ENCODE peak calls at places on chromosomes 7 and 10, in nine cellular contexts. T is GM06990, E is cardiac fibroblast, D is Calu3, S is epithelial cell of esophagus, O is MCF 10A, N is endothelial cell of umbilical vein, W is Peyer's patch, Q is A549. K is an unnamed sample.

GRCh38 chr7:106316947-106317346 is 32.2 kb upstream of the NAMPT start:
- DNase-seq in T (no peak), E (no peak), D (no peak), S (no peak), O (no peak), N (no peak), W (no peak), Q (no peak), K (no peak)

GRCh38 chr7:73799282-73800141 is 29.4 kb upstream of the CLDN3 start:
- DNase-seq in T (no peak), E (peak; percentile 4), D (no peak), S (peak; percentile 46), O (peak; percentile 33), N (no peak), W (peak; percentile 46), Q (peak; percentile 24), K (no peak)

GRCh38 chr7:124557587-124557986 is 208.0 kb downstream of the GPR37 start:
- DNase-seq in T (no peak), E (no peak), D (no peak), S (no peak), O (no peak), N (no peak), W (no peak), Q (no peak), K (no peak)

GRCh38 chr7:35386082-35386815 is 132.3 kb upstream of the TBX20 start:
- DNase-seq in T (no peak), E (no peak), D (no peak), S (no peak), O (no peak), N (no peak), W (no peak), Q (no peak), K (no peak)

GRCh38 chr7:44811093-44811492 is 14.6 kb downstream of the PPIA start:
- DNase-seq in T (no peak), E (no peak), D (peak; percentile 45), S (peak; percentile 83), O (peak; percentile 68), N (no peak), W (peak; percentile 58), Q (peak; percentile 52), K (peak; percentile 55)

GRCh38 chr7:25795824-25796235 is 356.2 kb upstream of the NFE2L3 start:
- DNase-seq in T (no peak), E (peak; percentile 29), D (no peak), S (peak; percentile 3), O (peak; percentile 8), N (no peak), W (no peak), Q (no peak), K (peak; percentile 77)

GRCh38 chr7:125654076-125654475 is 724.5 kb upstream of the POT1 start:
- DNase-seq in T (no peak), E (no peak), D (no peak), S (no peak), O (no peak), N (no peak), W (no peak), Q (no peak), K (no peak)

GRCh38 chr7:98049034-98049433 is 57.6 kb upstream of the LMTK2 start:
- DNase-seq in T (no peak), E (no peak), D (peak; percentile 60), S (peak; percentile 97), O (peak; percentile 91), N (no peak), W (no peak), Q (no peak), K (no peak)

GRCh38 chr7:135584362-135585353 is 26.9 kb downstream of the NUP205 start:
- DNase-seq in T (no peak), E (peak; percentile 53), D (no peak), S (peak; percentile 46), O (no peak), N (no peak), W (no peak), Q (no peak), K (peak; percentile 35)

GRCh38 chr10:1569208-1569607 is 168.1 kb downstream of the ADARB2 start:
- DNase-seq in T (no peak), E (no peak), D (no peak), S (no peak), O (no peak), N (no peak), W (no peak), Q (no peak), K (no peak)

GRCh38 chr10:102500621-102501149 is 1.8 kb downstream of the ACTR1A start:
- DNase-seq in T (no peak), E (no peak), D (no peak), S (no peak), O (no peak), N (no peak), W (no peak), Q (no peak), K (no peak)

GRCh38 chr7:98880485-98880884 is 2.2 kb downstream of the TRRAP start:
- DNase-seq in T (no peak), E (no peak), D (no peak), S (no peak), O (no peak), N (no peak), W (no peak), Q (no peak), K (no peak)

DNA sequence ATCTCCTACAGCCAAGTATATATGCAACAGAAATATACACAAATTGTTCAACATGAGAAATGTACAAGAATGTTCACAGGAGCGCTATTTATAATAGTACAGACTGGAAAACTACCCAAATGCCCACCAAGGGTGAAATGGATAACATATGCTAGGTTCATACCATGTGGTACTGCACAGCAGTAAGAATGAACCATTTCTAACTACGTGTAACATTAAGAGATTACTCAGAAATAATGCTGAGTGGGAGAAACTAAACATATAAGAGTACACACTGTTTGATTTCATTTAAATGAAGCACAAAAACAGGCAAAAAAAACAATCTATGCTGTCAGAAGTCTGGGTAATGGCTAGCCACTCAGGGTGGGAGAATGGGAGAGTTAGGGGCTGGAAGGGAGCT is 45.8 kb downstream of the RNLS start:
- DNase-seq in T (no peak), E (peak; percentile 18), D (no peak), S (no peak), O (no peak), N (no peak), W (no peak), Q (no peak), K (peak; percentile 66)
- TF ChIP-seq CTCF in T (no peak), E (no peak), D (no peak), S (no peak), O (no peak), N (no peak), W (no peak), Q (no peak), K (no peak)

DNA sequence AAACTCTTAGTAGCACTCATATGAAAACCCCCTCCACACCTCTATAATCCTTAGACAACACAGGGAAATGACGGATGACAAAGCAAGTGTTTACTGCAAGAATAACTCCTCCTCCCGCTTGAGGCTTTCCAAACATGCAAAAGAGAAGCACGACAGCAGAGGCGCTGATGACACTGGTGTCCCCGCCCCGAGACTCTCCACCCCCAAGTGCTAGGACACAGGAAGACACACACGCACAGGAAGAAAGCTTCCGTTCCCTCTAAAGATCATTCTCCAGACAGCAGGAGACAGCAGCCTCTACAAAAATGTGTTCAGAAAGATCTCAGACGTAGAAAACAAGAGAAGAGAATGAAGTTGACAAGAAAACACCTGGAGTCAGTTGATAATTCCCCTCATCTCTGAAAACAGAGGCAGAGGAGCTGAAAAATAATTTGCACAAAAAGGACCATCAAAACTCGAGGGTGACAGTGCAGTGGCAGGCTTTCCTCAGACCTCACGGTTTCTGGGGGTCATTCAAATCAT is 90.2 kb downstream of the DLG5 start:
- DNase-seq in T (peak; percentile 40), E (peak; percentile 65), D (no peak), S (peak; percentile 64), O (no peak), N (peak; percentile 8), W (peak; percentile 89), Q (peak; percentile 29), K (peak; percentile 28)
- TF ChIP-seq CTCF in T (no peak), E (no peak), D (no peak), S (no peak), O (no peak), N (no peak), W (no peak), Q (no peak), K (no peak)

DNA sequence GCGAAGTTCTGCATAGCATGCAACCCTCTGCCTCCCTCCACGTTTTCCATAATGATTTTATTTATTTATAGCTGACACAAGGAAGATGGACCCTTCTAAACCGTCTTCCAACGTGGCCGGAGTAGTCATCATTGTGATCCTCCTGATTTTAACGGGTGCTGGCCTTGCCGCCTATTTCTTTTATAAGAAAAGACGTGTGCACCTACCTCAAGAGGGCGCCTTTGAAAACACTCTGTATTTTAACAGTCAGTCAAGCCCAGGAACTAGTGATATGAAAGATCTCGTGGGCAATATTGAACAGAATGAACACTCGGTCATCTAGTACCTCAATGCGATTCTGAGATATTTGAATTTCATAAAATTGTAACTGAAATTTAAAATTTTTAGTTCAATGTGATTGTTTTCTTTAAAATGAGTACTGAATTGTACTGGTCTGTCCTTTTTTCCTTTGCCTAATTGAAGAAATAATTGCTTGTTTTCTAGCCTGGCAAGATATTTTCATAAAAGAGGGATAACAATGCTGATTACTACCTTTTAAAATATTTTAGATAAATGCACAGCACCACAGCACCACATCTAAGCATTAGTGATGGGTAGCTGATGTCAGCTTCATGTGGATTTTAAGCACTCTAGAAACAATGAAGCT is 41.5 kb upstream of the SLC39A12 start:
- DNase-seq in T (peak; percentile 7), E (peak; percentile 80), D (peak; percentile 20), S (peak; percentile 70), O (peak; percentile 74), N (peak; percentile 51), W (peak; percentile 60), Q (peak; percentile 60), K (peak; percentile 80)
- TF ChIP-seq CTCF in T (peak; percentile 54), E (peak; percentile 53), D (peak; percentile 24), S (peak; percentile 70), O (peak; percentile 54), N (peak; percentile 47), W (no peak), Q (peak; percentile 76), K (peak; percentile 77)

GRCh38 chr7:76423666-76424412 is 911 bp upstream of the ZP3 start:
- DNase-seq in T (no peak), E (no peak), D (peak; percentile 65), S (peak; percentile 43), O (no peak), N (no peak), W (no peak), Q (no peak), K (peak; percentile 21)

GRCh38 chr7:76424413-76425111 is at the start of gene ZP3:
- DNase-seq in T (peak; percentile 48), E (no peak), D (no peak), S (no peak), O (no peak), N (no peak), W (no peak), Q (no peak), K (no peak)

GRCh38 chr7:76427635-76428034 is 2.9 kb downstream of the ZP3 start:
- DNase-seq in T (no peak), E (no peak), D (no peak), S (no peak), O (no peak), N (no peak), W (no peak), Q (no peak), K (no peak)

GRCh38 chr7:76426246-76426645 is 1.5 kb downstream of the ZP3 start:
- DNase-seq in T (no peak), E (no peak), D (no peak), S (no peak), O (no peak), N (no peak), W (no peak), Q (no peak), K (no peak)

GRCh38 chr7:76425156-76425555 is 406 bp downstream of the ZP3 start:
- DNase-seq in T (no peak), E (no peak), D (no peak), S (no peak), O (no peak), N (no peak), W (no peak), Q (no peak), K (no peak)
- TF ChIP-seq CTCF in T (no peak), E (no peak), D (no peak), S (no peak), O (no peak), N (no peak), W (no peak), Q (no peak), K (no peak)

K was measured in choroid plexus epithelial cell.